ENCODE peak calls at places on chromosomes 4 and X, in five cellular contexts. I is neural progenitor cell, N is stromal cell of bone marrow, D is NCI-H748 treated with DMSO at 0.1 percent for 48 hours, E is heart left ventricle. V is an unnamed sample.

GRCh38 chrX:23012636-23013035 is 12.9 kb downstream of the DDX53 start:
- DNase-seq in E (no peak), N (no peak), D (no peak), I (no peak), V (no peak)

GRCh38 chrX:139881572-139881971 is 51.3 kb downstream of the ATP11C start:
- DNase-seq in I (no peak), E (no peak), N (peak), D (no peak), V (no peak)

GRCh38 chrX:49040376-49040955 is 2.7 kb downstream of the TFE3 start:
- DNase-seq in I (no peak), N (no peak), E (no peak), D (no peak), V (no peak)

GRCh38 chr4:124203613-124204284 is 508.8 kb downstream of the ANKRD50 start:
- DNase-seq in I (no peak), D (no peak), E (no peak), N (no peak), V (no peak)

GRCh38 chrX:130158311-130158710 is 7.3 kb downstream of the AIFM1 start:
- DNase-seq in N (no peak), D (no peak), I (no peak), E (no peak), V (no peak)

GRCh38 chr4:53682196-53682595 is 90.9 kb upstream of the LNX1 start:
- DNase-seq in D (no peak), E (no peak), N (peak), I (no peak), V (no peak)

GRCh38 chr4:119498520-119498919 is 130.1 kb downstream of the PDE5A start:
- DNase-seq in I (no peak), E (peak), N (no peak), D (no peak), V (no peak)

GRCh38 chr4:148166132-148166531 is 276.1 kb downstream of the NR3C2 start:
- DNase-seq in N (no peak), D (no peak), E (no peak), I (no peak), V (no peak)

GRCh38 chrX:119638725-119639471 is 32.7 kb upstream of the NKRF start:
- DNase-seq in N (no peak), I (no peak), E (no peak), D (no peak), V (no peak)

GRCh38 chrX:149830192-149830873 is 48.6 kb downstream of the MAGEA9 start:
- DNase-seq in I (peak), D (no peak), N (peak), E (no peak), V (no peak)

GRCh38 chr4:86950835-86951525 is 16.2 kb downstream of the AFF1 start:
- DNase-seq in I (peak), D (no peak), N (no peak), E (no peak), V (no peak)

GRCh38 chr4:125832161-125832560 is 517.4 kb downstream of the FAT4 start:
- DNase-seq in I (no peak), N (no peak), E (no peak), D (no peak), V (no peak)

GRCh38 chrX:42450228-42450627 is 327.7 kb downstream of the PPP1R2C start:
- DNase-seq in E (no peak), D (no peak), I (no peak), N (no peak), V (no peak)